ENCODE peak calls at places on chromosomes 7 and 10, in six cellular contexts. One of them, this sample, is unnamed. For H3K4me1, the result is how much of the 10 kb centered on the place peaks cover.

GRCh38 chr7:131525820-131526219 is 30.6 kb downstream of the PODXL start:
- DNase-seq in breast epithelium: no peak
- DNase-seq in GM23338: no peak
- DNase-seq in spleen: no peak
- DNase-seq in SK-N-SH: no peak
- DNase-seq in transverse colon: no peak
- DNase-seq in this sample: no peak

GRCh38 chr7:52639981-52640380 is 395.5 kb upstream of the POM121L12 start:
- DNase-seq in transverse colon: no peak
- DNase-seq in breast epithelium: no peak
- DNase-seq in spleen: no peak
- DNase-seq in SK-N-SH: no peak
- DNase-seq in GM23338: no peak
- DNase-seq in this sample: no peak

GRCh38 chr7:42137941-42138340 is 99.1 kb downstream of the GLI3 start:
- DNase-seq in transverse colon: no peak
- DNase-seq in GM23338: no peak
- DNase-seq in SK-N-SH: no peak
- DNase-seq in breast epithelium: no peak
- DNase-seq in spleen: no peak
- DNase-seq in this sample: no peak

GRCh38 chr10:92303096-92303495 is 12.1 kb downstream of the MARCHF5 start:
- DNase-seq in spleen: no peak
- DNase-seq in breast epithelium: no peak
- DNase-seq in SK-N-SH: no peak
- DNase-seq in GM23338: no peak
- DNase-seq in transverse colon: no peak
- DNase-seq in this sample: no peak

GRCh38 chr10:18689498-18689897 is 30.3 kb downstream of the ARL5B start:
- DNase-seq in GM23338: peak
- DNase-seq in spleen: no peak
- DNase-seq in transverse colon: no peak
- DNase-seq in breast epithelium: no peak
- DNase-seq in SK-N-SH: peak
- DNase-seq in this sample: no peak

GRCh38 chr10:91571671-91572070 is 61.2 kb downstream of the PPP1R3C start:
- DNase-seq in transverse colon: no peak
- DNase-seq in breast epithelium: no peak
- DNase-seq in GM23338: no peak
- DNase-seq in SK-N-SH: no peak
- DNase-seq in spleen: no peak
- DNase-seq in this sample: no peak

GRCh38 chr7:36639826-36640225 is 84.5 kb downstream of the AOAH start:
- DNase-seq in spleen: peak
- DNase-seq in SK-N-SH: no peak
- DNase-seq in GM23338: no peak
- DNase-seq in breast epithelium: no peak
- DNase-seq in transverse colon: peak
- DNase-seq in this sample: no peak

GRCh38 chr7:47291461-47292051 is 290.4 kb downstream of the TNS3 start:
- DNase-seq in transverse colon: no peak
- DNase-seq in spleen: no peak
- DNase-seq in GM23338: no peak
- DNase-seq in SK-N-SH: no peak
- DNase-seq in breast epithelium: no peak
- DNase-seq in this sample: no peak

GRCh38 chr7:11427686-11428273 is 404.2 kb downstream of the THSD7A start:
- DNase-seq in SK-N-SH: peak
- DNase-seq in breast epithelium: no peak
- DNase-seq in transverse colon: no peak
- DNase-seq in GM23338: peak
- DNase-seq in spleen: no peak
- DNase-seq in this sample: peak

GRCh38 chr7:93442478-93443224 is 131.9 kb downstream of the CALCR start:
- DNase-seq in spleen: no peak
- DNase-seq in SK-N-SH: no peak
- DNase-seq in breast epithelium: no peak
- DNase-seq in transverse colon: peak
- DNase-seq in GM23338: peak
- DNase-seq in this sample: no peak

GRCh38 chr10:129085821-129086220 is 381.2 kb upstream of the MGMT start:
- DNase-seq in breast epithelium: no peak
- DNase-seq in GM23338: no peak
- DNase-seq in spleen: no peak
- DNase-seq in SK-N-SH: no peak
- DNase-seq in transverse colon: no peak
- DNase-seq in this sample: no peak

GRCh38 chr7:88337556-88337955 is 30.9 kb upstream of the STEAP4 start:
- DNase-seq in breast epithelium: no peak
- DNase-seq in SK-N-SH: no peak
- DNase-seq in spleen: no peak
- DNase-seq in GM23338: no peak
- DNase-seq in transverse colon: no peak
- DNase-seq in this sample: no peak

GRCh38 chr7:19957664-19958063 is 184.2 kb upstream of the TMEM196 start:
- DNase-seq in SK-N-SH: no peak
- DNase-seq in spleen: no peak
- DNase-seq in breast epithelium: no peak
- DNase-seq in GM23338: no peak
- DNase-seq in transverse colon: no peak
- DNase-seq in this sample: no peak

GRCh38 chr7:158407581-158408331 is 179.9 kb downstream of the PTPRN2 start:
- DNase-seq in transverse colon: no peak
- DNase-seq in GM23338: peak
- DNase-seq in breast epithelium: no peak
- DNase-seq in spleen: peak
- DNase-seq in SK-N-SH: peak
- DNase-seq in this sample: no peak

GRCh38 chr10:115989621-115990020 is 283.4 kb downstream of the GFRA1 start:
- DNase-seq in GM23338: no peak
- DNase-seq in SK-N-SH: no peak
- DNase-seq in spleen: no peak
- DNase-seq in breast epithelium: no peak
- DNase-seq in transverse colon: no peak
- DNase-seq in this sample: no peak

GRCh38 chr10:21505711-21506278 is 19.7 kb downstream of the SKIDA1 start:
- DNase-seq in SK-N-SH: peak
- DNase-seq in spleen: no peak
- DNase-seq in GM23338: no peak
- DNase-seq in breast epithelium: no peak
- DNase-seq in transverse colon: no peak
- DNase-seq in this sample: no peak

GRCh38 chr7:103718482-103719415 is 270.7 kb downstream of the RELN start:
- DNase-seq in SK-N-SH: no peak
- DNase-seq in transverse colon: no peak
- DNase-seq in GM23338: no peak
- DNase-seq in spleen: no peak
- DNase-seq in breast epithelium: no peak
- DNase-seq in this sample: no peak

GRCh38 chr10:110609592-110609991 is 34.5 kb upstream of the RBM20 start:
- DNase-seq in GM23338: peak
- DNase-seq in SK-N-SH: peak
- DNase-seq in breast epithelium: no peak
- DNase-seq in spleen: no peak
- DNase-seq in transverse colon: no peak
- DNase-seq in this sample: no peak

GRCh38 chr10:49220031-49220430 is 31.8 kb upstream of the TMEM273 start:
- DNase-seq in transverse colon: no peak
- DNase-seq in spleen: no peak
- DNase-seq in SK-N-SH: no peak
- DNase-seq in GM23338: no peak
- DNase-seq in breast epithelium: no peak
- DNase-seq in this sample: no peak

GRCh38 chr7:130961128-130961601 is 227.2 kb upstream of the KLF14 start:
- DNase-seq in GM23338: no peak
- DNase-seq in spleen: peak
- DNase-seq in transverse colon: peak
- DNase-seq in SK-N-SH: no peak
- DNase-seq in breast epithelium: no peak
- DNase-seq in this sample: no peak

DNA sequence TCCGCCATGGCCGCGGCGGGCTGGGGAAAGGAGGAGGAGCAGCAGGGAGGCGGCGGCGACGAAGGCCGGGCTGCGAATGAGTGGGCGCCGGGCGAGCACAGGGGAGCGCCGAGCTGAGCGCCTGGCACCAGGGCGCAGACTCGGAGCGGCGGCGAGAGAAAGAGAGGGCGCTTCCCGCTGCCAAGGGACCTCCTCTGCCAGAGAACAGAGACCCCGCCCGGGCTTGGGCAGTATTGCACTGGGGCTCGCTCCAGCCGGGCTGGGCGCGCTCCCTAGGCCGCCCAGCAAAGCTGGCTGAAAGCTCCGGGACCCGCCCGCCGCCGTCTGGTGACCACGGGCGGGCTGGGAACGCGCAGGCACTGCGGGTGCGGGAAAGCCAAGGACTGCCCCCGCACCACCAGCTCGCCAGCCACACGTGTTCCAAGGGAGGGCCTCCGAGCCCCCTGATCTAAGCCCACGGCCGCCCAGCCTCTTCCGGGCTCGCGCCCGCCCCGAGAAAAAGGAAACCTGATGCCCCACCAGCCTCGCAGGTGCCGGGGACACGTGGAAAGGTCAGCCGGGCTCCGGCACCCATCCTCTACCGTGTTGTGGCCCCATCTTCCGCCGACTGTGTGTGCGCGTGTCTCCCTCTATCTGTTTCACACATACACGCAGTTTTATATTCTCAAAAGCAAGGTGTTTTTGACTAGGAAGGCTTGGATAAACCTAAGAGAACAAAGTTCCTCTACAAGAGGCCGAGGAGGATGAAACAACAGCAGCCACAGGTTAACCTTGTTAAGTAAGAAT is at the start of gene CCDC6:
- DNase-seq in spleen: peak
- DNase-seq in transverse colon: peak
- DNase-seq in GM23338: peak
- DNase-seq in SK-N-SH: peak
- DNase-seq in breast epithelium: peak
- DNase-seq in this sample: peak
- TF ChIP-seq POLR2AphosphoS5 in spleen: peak
- TF ChIP-seq POLR2AphosphoS5 in transverse colon: peak
- TF ChIP-seq POLR2AphosphoS5 in GM23338: peak
- TF ChIP-seq POLR2AphosphoS5 in SK-N-SH: peak
- TF ChIP-seq POLR2AphosphoS5 in breast epithelium: peak
- TF ChIP-seq POLR2AphosphoS5 in this sample: peak

GRCh38 chr10:125085281-125085680 is 75.1 kb downstream of the CTBP2 start:
- DNase-seq in breast epithelium: no peak
- DNase-seq in GM23338: no peak
- DNase-seq in transverse colon: no peak
- DNase-seq in SK-N-SH: no peak
- DNase-seq in spleen: peak
- DNase-seq in this sample: no peak

GRCh38 chr10:125089486-125089885 is 70.9 kb downstream of the CTBP2 start:
- DNase-seq in spleen: peak
- DNase-seq in transverse colon: no peak
- DNase-seq in GM23338: no peak
- DNase-seq in breast epithelium: no peak
- DNase-seq in SK-N-SH: no peak
- DNase-seq in this sample: no peak

GRCh38 chr10:125087897-125088215 is 72.5 kb downstream of the CTBP2 start:
- DNase-seq in transverse colon: no peak
- DNase-seq in GM23338: no peak
- DNase-seq in spleen: no peak
- DNase-seq in breast epithelium: no peak
- DNase-seq in SK-N-SH: no peak
- DNase-seq in this sample: no peak

GRCh38 chr10:125086716-125087115 is 73.6 kb downstream of the CTBP2 start:
- DNase-seq in transverse colon: no peak
- DNase-seq in breast epithelium: no peak
- DNase-seq in spleen: peak
- DNase-seq in SK-N-SH: no peak
- DNase-seq in GM23338: no peak
- DNase-seq in this sample: no peak

GRCh38 chr10:125087191-125087896 is 73.0 kb downstream of the CTBP2 start:
- DNase-seq in GM23338: no peak
- DNase-seq in transverse colon: no peak
- DNase-seq in SK-N-SH: no peak
- DNase-seq in breast epithelium: no peak
- DNase-seq in spleen: peak
- DNase-seq in this sample: no peak
- H3K4me1 ChIP-seq in GM23338: under half
- H3K4me1 ChIP-seq in transverse colon: under half
- H3K4me1 ChIP-seq in SK-N-SH: under half
- H3K4me1 ChIP-seq in breast epithelium: under half
- H3K4me1 ChIP-seq in spleen: half or more
- H3K4me1 ChIP-seq in this sample: under half

DNA sequence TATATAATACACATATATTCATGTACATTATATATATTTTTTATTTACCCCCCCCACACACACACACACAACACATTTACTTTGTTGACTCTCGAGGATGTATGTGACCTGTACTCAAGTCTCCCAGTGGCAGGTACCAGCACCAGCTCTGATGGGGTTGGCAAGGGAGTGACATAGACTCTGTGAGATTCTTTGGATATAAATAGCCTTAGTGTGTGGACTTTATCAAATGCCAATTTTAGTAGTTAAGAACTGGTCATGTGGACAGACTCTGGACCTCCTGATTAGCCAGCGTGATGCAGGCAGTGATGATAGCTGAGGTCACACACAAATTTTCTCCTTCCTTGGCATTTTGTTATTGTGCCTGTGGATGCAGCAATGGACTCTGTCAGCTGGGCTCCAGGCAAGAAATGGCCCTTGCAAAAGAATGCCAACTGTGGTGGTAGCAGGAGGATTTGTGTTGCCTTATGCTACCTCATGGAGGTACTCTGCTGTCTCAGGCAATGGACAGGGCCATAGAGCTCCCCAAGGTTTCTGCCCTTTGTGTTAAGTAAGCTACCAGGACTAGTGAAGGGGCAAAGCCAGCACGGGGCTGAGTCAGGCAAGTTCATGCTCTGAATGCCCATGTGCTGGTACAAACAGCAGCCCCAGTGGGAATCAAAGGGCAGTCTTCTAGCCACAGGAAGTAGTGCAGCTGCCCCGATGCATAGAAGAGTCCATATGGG is 224.6 kb upstream of the ZWINT start:
- DNase-seq in breast epithelium: no peak
- DNase-seq in GM23338: no peak
- DNase-seq in spleen: no peak
- DNase-seq in SK-N-SH: no peak
- DNase-seq in transverse colon: no peak
- DNase-seq in this sample: no peak
- H3K4me3 ChIP-seq in breast epithelium: no peak
- H3K4me3 ChIP-seq in GM23338: no peak
- H3K4me3 ChIP-seq in spleen: no peak
- H3K4me3 ChIP-seq in SK-N-SH: no peak
- H3K4me3 ChIP-seq in transverse colon: no peak
- H3K4me3 ChIP-seq in this sample: no peak

DNA sequence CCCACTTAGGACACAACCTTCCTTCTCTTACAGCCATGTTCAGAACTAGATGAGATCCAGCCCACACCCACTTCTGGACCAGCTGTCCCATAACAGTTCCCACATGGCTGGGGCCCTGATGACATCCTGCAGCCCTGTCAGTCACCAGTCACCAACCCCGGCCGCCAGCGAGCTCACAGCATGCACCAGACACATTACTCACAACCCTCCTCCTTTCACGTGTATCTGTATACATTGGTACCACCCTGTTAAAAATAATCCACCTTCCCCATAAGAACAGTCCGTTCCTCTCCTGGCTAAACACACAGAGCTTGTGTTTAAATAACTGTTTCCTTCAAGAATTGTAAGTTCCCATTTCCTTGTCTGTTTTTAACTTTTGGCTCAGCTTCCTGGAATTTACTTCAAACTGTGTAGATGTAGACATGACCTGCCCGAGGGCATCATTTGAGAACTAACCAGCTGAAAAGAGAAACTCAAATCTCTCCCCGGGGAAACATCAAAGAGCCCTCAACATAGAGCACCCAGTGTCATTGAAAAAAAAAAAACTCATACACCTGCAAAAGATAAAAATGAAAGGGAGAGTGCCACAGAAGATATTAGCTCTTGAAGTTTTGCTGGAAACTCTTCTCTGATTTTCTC is 26.0 kb upstream of the PRLHR start:
- DNase-seq in breast epithelium: no peak
- DNase-seq in spleen: no peak
- DNase-seq in GM23338: no peak
- DNase-seq in transverse colon: no peak
- DNase-seq in SK-N-SH: peak
- DNase-seq in this sample: peak
- TF ChIP-seq POLR2AphosphoS5 in breast epithelium: no peak
- TF ChIP-seq POLR2AphosphoS5 in spleen: no peak
- TF ChIP-seq POLR2AphosphoS5 in GM23338: no peak
- TF ChIP-seq POLR2AphosphoS5 in transverse colon: no peak
- TF ChIP-seq POLR2AphosphoS5 in SK-N-SH: no peak
- TF ChIP-seq POLR2AphosphoS5 in this sample: peak